ENCODE peak calls at places on chromosomes 7 and 10, in four cellular contexts. C, U, M and X are unnamed samples.

GRCh38 chr7:1668486-1668931 is 1.6 kb upstream of the ELFN1 start:
- DNase-seq in C (peak; percentile 7), U (no peak), M (no peak), X (no peak)

GRCh38 chr7:127718325-127718724 is 66.3 kb downstream of the SND1 start:
- DNase-seq in M (no peak), U (no peak), C (no peak), X (no peak)

GRCh38 chr10:33358016-33358415 is 23.5 kb upstream of the NRP1 start:
- DNase-seq in M (no peak), C (no peak), U (no peak), X (no peak)

GRCh38 chr7:33932832-33933468 is 27.6 kb downstream of the BMPER start:
- DNase-seq in U (peak; percentile 97), C (peak; percentile 80), M (peak; percentile 76), X (peak; percentile 66)

GRCh38 chr10:48389272-48389671 is 82.8 kb downstream of the MAPK8 start:
- DNase-seq in U (no peak), M (no peak), C (peak; percentile 22), X (no peak)

GRCh38 chr10:132939957-132940790 is 2.2 kb downstream of the CFAP46 start:
- DNase-seq in M (no peak), C (peak; percentile 51), U (peak; percentile 54), X (no peak)

GRCh38 chr10:98262571-98262970 is 5.4 kb downstream of the LOXL4 start:
- DNase-seq in C (no peak), U (peak; percentile 45), M (peak; percentile 61), X (peak; percentile 64)

GRCh38 chr7:147556317-147556716 is 1034.2 kb upstream of the C7orf33 start:
- DNase-seq in M (no peak), U (no peak), C (no peak), X (no peak)

GRCh38 chr7:5195157-5195556 is 5.1 kb downstream of the WIPI2 start:
- DNase-seq in M (no peak), U (no peak), C (no peak), X (no peak)

GRCh38 chr7:25032774-25033743 is 53.1 kb upstream of the OSBPL3 start:
- DNase-seq in U (peak; percentile 31), M (no peak), C (no peak), X (no peak)

GRCh38 chr10:120789292-120789691 is 61.9 kb upstream of the WDR11 start:
- DNase-seq in C (no peak), U (no peak), M (no peak), X (no peak)

GRCh38 chr10:6778992-6779701 is 199.1 kb upstream of the PRKCQ start:
- DNase-seq in C (peak; percentile 91), M (no peak), U (peak; percentile 92), X (no peak)

GRCh38 chr7:27102578-27103442 is at the start of gene HOXA2:
- DNase-seq in U (peak; percentile 89), M (no peak), C (peak; percentile 50), X (no peak)
- H3K4me3 ChIP-seq in U (peak within 1 kb of the TSS; percentile 69), M (peak within 1 kb of the TSS; percentile 32), C (peak within 1 kb of the TSS; percentile 64), X (peak within 1 kb of the TSS; percentile 49)

GRCh38 chr10:75110006-75110632 is 1.3 kb upstream of the SAMD8 start:
- DNase-seq in U (no peak), C (no peak), M (peak; percentile 33), X (no peak)
- H3K4me3 ChIP-seq in U (no peak overlapping the region), C (no peak overlapping the region), M (no peak overlapping the region), X (no peak overlapping the region)

GRCh38 chr7:90246184-90246583 is 1.2 kb downstream of the CFAP69 start:
- DNase-seq in U (peak; percentile 71), M (no peak), C (peak; percentile 6), X (no peak)
- H3K4me3 ChIP-seq in U (peak overlapping the region; percentile 90), M (peak overlapping the region; percentile 75), C (peak overlapping the region; percentile 94), X (peak overlapping the region; percentile 97)

DNA sequence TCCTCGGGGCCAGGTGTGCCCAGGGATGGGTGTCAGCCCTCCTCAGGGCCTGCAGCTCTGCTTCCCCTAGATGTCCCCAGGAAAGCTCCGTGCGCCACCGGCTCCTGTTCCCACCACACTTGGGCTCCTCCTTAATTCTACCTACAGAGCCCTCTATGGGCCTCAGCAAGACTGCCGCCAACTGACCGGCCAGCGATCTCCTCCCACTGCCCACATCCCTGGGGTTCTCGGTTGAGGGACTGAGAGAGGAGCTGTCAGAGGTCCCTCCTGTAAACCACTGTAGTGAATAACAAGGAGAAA is 5.3 kb upstream of the LDB3 start:
- DNase-seq in C (no peak), U (no peak), M (peak; percentile 7), X (peak; percentile 33)
- H3K4me3 ChIP-seq in C (no peak overlapping the region), U (no peak overlapping the region), M (no peak overlapping the region), X (no peak overlapping the region)